ENCODE peak calls at places on chromosome 12, in seven cellular contexts. F, X, O, V, U, C and H are unnamed samples.
A peak's percentile ranks its signal among the peaks of the same experiment; 100 is the strongest.

GRCh38 chr12:47850153-47851084 is 30.7 kb upstream of the HDAC7 start:
- DNase-seq in F (no peak), X (no peak), O (no peak), V (no peak), U (peak; percentile 21), C (no peak), H (no peak)

GRCh38 chr12:54364413-54364812 is at the start of gene GPR84:
- DNase-seq in F (no peak), X (no peak), O (no peak), V (no peak), U (no peak), C (no peak), H (no peak)

GRCh38 chr12:130983328-130984017 is 29.8 kb downstream of the ADGRD1 start:
- DNase-seq in F (no peak), X (peak; percentile 10), O (no peak), V (no peak), U (no peak), C (no peak), H (no peak)

GRCh38 chr12:95674631-95675030 is 115.9 kb downstream of the NTN4 start:
- DNase-seq in F (no peak), X (peak; percentile 5), O (no peak), V (no peak), U (peak; percentile 99), C (no peak), H (no peak)

GRCh38 chr12:68119250-68119649 is 40.3 kb downstream of the IFNG start:
- DNase-seq in F (no peak), X (no peak), O (no peak), V (no peak), U (peak; percentile 14), C (no peak), H (no peak)

GRCh38 chr12:46373303-46374182 is 970 bp upstream of the SLC38A2 start:
- DNase-seq in F (peak; percentile 63), X (peak; percentile 80), O (no peak), V (peak; percentile 62), U (peak; percentile 69), C (peak; percentile 28), H (no peak)

GRCh38 chr12:13288501-13288900 is 92.0 kb downstream of the EMP1 start:
- DNase-seq in F (no peak), X (no peak), O (no peak), V (peak; percentile 33), U (no peak), C (no peak), H (no peak)

GRCh38 chr12:65603428-65604351 is 220.6 kb upstream of the HMGA2 start:
- DNase-seq in F (peak; percentile 16), X (peak; percentile 90), O (peak; percentile 92), V (peak; percentile 98), U (no peak), C (peak; percentile 84), H (peak; percentile 91)

GRCh38 chr12:96237465-96238077 is 43.4 kb downstream of the ELK3 start:
- DNase-seq in F (peak; percentile 76), X (peak; percentile 97), O (peak; percentile 91), V (peak; percentile 99), U (peak; percentile 68), C (peak; percentile 86), H (peak; percentile 96)

GRCh38 chr12:114952573-114953196 is 268.7 kb upstream of the TBX3 start:
- DNase-seq in F (peak; percentile 49), X (no peak), O (no peak), V (no peak), U (no peak), C (no peak), H (peak; percentile 37)

GRCh38 chr12:95624544-95624943 is 73.3 kb upstream of the USP44 start:
- DNase-seq in F (no peak), X (no peak), O (peak; percentile 50), V (peak; percentile 90), U (no peak), C (peak; percentile 36), H (peak; percentile 92)

GRCh38 chr12:120866143-120866542 is 38.0 kb downstream of the SPPL3 start:
- DNase-seq in F (no peak), X (no peak), O (no peak), V (no peak), U (no peak), C (no peak), H (no peak)

GRCh38 chr12:123242083-123242904 is 9.1 kb downstream of the MTRFR start:
- DNase-seq in F (peak; percentile 14), X (no peak), O (no peak), V (no peak), U (peak; percentile 97), C (no peak), H (no peak)

GRCh38 chr12:132596016-132596415 is 14.4 kb downstream of the LRCOL1 start:
- DNase-seq in F (no peak), X (peak; percentile 32), O (no peak), V (peak; percentile 22), U (no peak), C (no peak), H (no peak)

GRCh38 chr12:121404734-121405133 is 4.8 kb downstream of the RNF34 start:
- DNase-seq in F (no peak), X (no peak), O (no peak), V (no peak), U (peak; percentile 96), C (no peak), H (no peak)